ENCODE peak calls at places on chromosomes 6 and 20, in four cellular contexts. O is smooth muscle cell of the brain vasculature; Z is anterior cingulate cortex; Y is activated CD8-positive, alpha-beta T cell treated with anti-CD3 and anti-CD28 coated beads for 36 hours. S is an unnamed sample.

GRCh38 chr6:72857791-72858190 is 235.9 kb downstream of the KCNQ5 start:
- DNase-seq in O (no peak), Z (no peak), Y (no peak), S (peak; percentile 29)

GRCh38 chr6:153059757-153060156 is 57.2 kb upstream of the MTRF1L start:
- DNase-seq in O (no peak), Z (no peak), Y (no peak), S (no peak)

GRCh38 chr6:170080169-170080827 is 210.6 kb downstream of the DLL1 start:
- DNase-seq in O (no peak), Z (no peak), Y (no peak), S (no peak)

GRCh38 chr20:52004720-52005119 is 186.9 kb downstream of the ZFP64 start:
- DNase-seq in O (no peak), Z (no peak), Y (no peak), S (no peak)

GRCh38 chr20:58645277-58645968 is 5.7 kb upstream of the STX16 start:
- DNase-seq in O (no peak), Z (no peak), Y (no peak), S (no peak)

GRCh38 chr6:170094686-170095272 is 196.1 kb downstream of the DLL1 start:
- DNase-seq in O (no peak), Z (no peak), Y (no peak), S (no peak)

GRCh38 chr20:40704828-40705227 is 15.8 kb upstream of the MAFB start:
- DNase-seq in O (no peak), Z (no peak), Y (no peak), S (no peak)

GRCh38 chr6:166553563-166554271 is 32.8 kb downstream of the RAMACL start:
- DNase-seq in O (peak; percentile 70), Z (no peak), Y (no peak), S (no peak)

GRCh38 chr20:63693975-63694595 is 2.4 kb upstream of the TNFRSF6B start:
- DNase-seq in O (no peak), Z (no peak), Y (no peak), S (no peak)

GRCh38 chr6:3766219-3766618 is 14.7 kb upstream of the PXDC1 start:
- DNase-seq in O (no peak), Z (no peak), Y (no peak), S (peak; percentile 65)

GRCh38 chr6:34235605-34236422 is 859 bp upstream of the HMGA1 start:
- DNase-seq in O (no peak), Z (no peak), Y (peak; percentile 77), S (no peak)

GRCh38 chr6:24646771-24647170 is 780 bp upstream of the KIAA0319 start:
- DNase-seq in O (no peak), Z (no peak), Y (no peak), S (no peak)